ENCODE peak calls at places on chromosomes 12 and 14, in eight cellular contexts. H is endothelial cell of umbilical vein, A is HepG2, O is lower lobe of right lung, I is ovary, N is BJ, X is testis, G is left ventricle myocardium inferior. Z is an unnamed sample.

GRCh38 chr12:121132601-121133481 is at the start of gene P2RX7:
- DNase-seq in H (peak; percentile 77), A (no peak), O (peak; percentile 86), I (peak; percentile 80), N (peak; percentile 19), X (peak; percentile 94), G (peak; percentile 80), Z (peak; percentile 85)

GRCh38 chr12:53966070-53966384 is 6.9 kb upstream of the HOXC11 start:
- DNase-seq in H (no peak), A (no peak), O (no peak), I (no peak), N (no peak), X (no peak), G (no peak), Z (no peak)

GRCh38 chr14:64170190-64170589 is 124.0 kb downstream of the ESR2 start:
- DNase-seq in H (no peak), A (no peak), O (no peak), I (no peak), N (no peak), X (no peak), G (no peak), Z (no peak)

GRCh38 chr14:55514819-55515470 is 65.1 kb upstream of the KTN1 start:
- DNase-seq in H (peak; percentile 93), A (no peak), O (no peak), I (no peak), N (peak; percentile 19), X (no peak), G (no peak), Z (no peak)

GRCh38 chr14:99522457-99522891 is 41.3 kb downstream of the CCNK start:
- DNase-seq in H (peak; percentile 53), A (no peak), O (peak; percentile 44), I (peak; percentile 72), N (no peak), X (no peak), G (peak; percentile 34), Z (peak; percentile 63)

GRCh38 chr12:57771271-57771872 is 533 bp downstream of the METTL1 start:
- DNase-seq in H (no peak), A (peak; percentile 87), O (peak; percentile 90), I (peak; percentile 94), N (no peak), X (peak; percentile 95), G (peak; percentile 86), Z (peak; percentile 86)

GRCh38 chr14:26719514-26719913 is 121.7 kb upstream of the NOVA1 start:
- DNase-seq in H (no peak), A (peak; percentile 34), O (no peak), I (no peak), N (no peak), X (no peak), G (no peak), Z (no peak)

GRCh38 chr14:82621881-82622450 is 1088.3 kb upstream of the SEL1L start:
- DNase-seq in H (no peak), A (no peak), O (no peak), I (no peak), N (no peak), X (no peak), G (no peak), Z (no peak)

GRCh38 chr14:20400589-20400964 is 12.7 kb downstream of the TEP1 start:
- DNase-seq in H (no peak), A (no peak), O (no peak), I (no peak), N (no peak), X (no peak), G (no peak), Z (no peak)

GRCh38 chr14:94903338-94903737 is 133.4 kb upstream of the GSC start:
- DNase-seq in H (no peak), A (no peak), O (no peak), I (no peak), N (no peak), X (no peak), G (no peak), Z (no peak)

GRCh38 chr12:90028620-90029051 is 320.0 kb upstream of the ATP2B1 start:
- DNase-seq in H (peak; percentile 69), A (no peak), O (no peak), I (no peak), N (no peak), X (no peak), G (no peak), Z (no peak)

GRCh38 chr12:15532364-15532977 is 210.2 kb downstream of the PTPRO start:
- DNase-seq in H (peak; percentile 41), A (peak; percentile 55), O (no peak), I (no peak), N (no peak), X (no peak), G (no peak), Z (no peak)

GRCh38 chr14:27318769-27319280 is 721.0 kb upstream of the NOVA1 start:
- DNase-seq in H (no peak), A (no peak), O (no peak), I (no peak), N (no peak), X (no peak), G (no peak), Z (no peak)

GRCh38 chr14:76348898-76349297 is 27.0 kb upstream of the ESRRB start:
- DNase-seq in H (peak; percentile 95), A (no peak), O (no peak), I (no peak), N (peak; percentile 38), X (no peak), G (peak; percentile 25), Z (no peak)

GRCh38 chr12:124036117-124037109 is 63.4 kb downstream of the ZNF664 start:
- DNase-seq in H (peak; percentile 60), A (peak; percentile 15), O (no peak), I (peak; percentile 72), N (no peak), X (peak; percentile 61), G (no peak), Z (peak; percentile 44)

GRCh38 chr12:53053223-53054111 is 3.6 kb downstream of the TNS2 start:
- DNase-seq in H (peak; percentile 34), A (peak; percentile 77), O (no peak), I (peak; percentile 70), N (no peak), X (peak; percentile 61), G (peak; percentile 55), Z (peak; percentile 87)

GRCh38 chr14:91377700-91378652 is 39.6 kb downstream of the CCDC88C start:
- DNase-seq in H (peak; percentile 51), A (no peak), O (no peak), I (no peak), N (no peak), X (no peak), G (no peak), Z (peak; percentile 54)

GRCh38 chr14:54194501-54194900 is 202.3 kb upstream of the CDKN3 start:
- DNase-seq in H (peak; percentile 51), A (no peak), O (no peak), I (no peak), N (no peak), X (no peak), G (no peak), Z (no peak)

DNA sequence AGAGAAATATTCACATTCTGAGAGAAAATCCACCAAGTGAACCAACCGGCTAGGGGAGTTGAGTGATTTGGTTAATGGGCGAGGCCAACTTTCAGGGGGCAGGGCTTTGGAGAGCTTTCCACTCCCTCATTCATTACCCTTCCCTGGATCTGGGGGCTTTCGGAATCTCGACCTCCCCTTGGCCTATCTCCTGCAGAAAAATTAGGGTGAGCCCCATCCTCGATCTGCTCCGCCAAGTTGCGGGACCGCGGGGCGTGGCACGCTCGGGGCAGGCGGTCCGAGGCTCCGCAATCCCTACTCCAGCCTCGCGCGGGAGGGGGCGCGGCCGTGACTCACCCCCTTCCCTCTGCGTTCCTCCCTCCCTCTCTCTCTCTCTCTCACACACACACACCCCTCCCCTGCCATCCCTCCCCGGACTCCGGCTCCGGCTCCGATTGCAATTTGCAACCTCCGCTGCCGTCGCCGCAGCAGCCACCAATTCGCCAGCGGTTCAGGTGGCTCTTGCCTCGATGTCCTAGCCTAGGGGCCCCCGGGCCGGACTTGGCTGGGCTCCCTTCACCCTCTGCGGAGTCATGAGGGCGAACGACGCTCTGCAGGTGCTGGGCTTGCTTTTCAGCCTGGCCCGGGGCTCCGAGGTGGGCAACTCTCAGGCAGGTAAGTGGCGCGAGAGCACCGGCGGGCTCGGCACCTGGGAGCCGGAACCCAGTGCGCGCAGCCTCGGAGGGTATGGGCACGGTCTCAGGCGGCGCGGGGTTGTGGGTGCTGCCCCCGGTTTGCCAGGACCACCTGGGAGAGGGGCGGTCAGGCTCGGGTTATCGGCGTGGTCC is at the start of gene ERBB3:
- DNase-seq in H (peak; percentile 77), A (peak; percentile 82), O (peak; percentile 90), I (peak; percentile 77), N (peak; percentile 27), X (peak; percentile 29), G (peak; percentile 57), Z (peak; percentile 90)
- TF ChIP-seq CTCF in H (peak; percentile 12), A (peak; percentile 35), O (no peak), I (peak; percentile 13), N (peak; percentile 25), X (no peak), G (no peak), Z (peak; percentile 42)

DNA sequence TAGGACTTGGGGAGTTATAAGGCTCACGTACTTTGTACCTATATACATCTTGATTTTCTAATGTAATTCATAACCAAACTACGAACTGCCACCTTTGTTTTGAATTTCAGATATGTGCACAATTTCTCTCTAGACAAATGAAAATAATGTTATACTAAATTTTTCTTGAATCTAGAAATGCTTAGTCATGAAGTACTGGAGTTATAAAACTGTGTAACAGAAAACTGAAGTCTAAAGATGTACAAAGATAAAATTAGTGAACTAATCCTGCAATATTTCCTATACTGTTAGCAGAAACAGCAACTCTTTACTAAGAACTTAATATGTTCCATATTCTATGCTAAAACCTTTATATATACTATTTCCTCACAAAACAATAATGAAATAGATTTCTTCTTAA is 15.5 kb downstream of the SEC23A start:
- DNase-seq in H (no peak), A (no peak), O (no peak), I (no peak), N (no peak), X (no peak), G (no peak), Z (no peak)
- H3K36me3 ChIP-seq in H (peaks cover 33% of the 10 kb centered on the region), A (peaks cover 86% of the 10 kb centered on the region), O (peaks cover 97% of the 10 kb centered on the region), I (no peaks in the 10 kb centered on the region), N (peaks cover 15% of the 10 kb centered on the region), X (no peaks in the 10 kb centered on the region), G (peaks cover 93% of the 10 kb centered on the region), Z (no peaks in the 10 kb centered on the region)

DNA sequence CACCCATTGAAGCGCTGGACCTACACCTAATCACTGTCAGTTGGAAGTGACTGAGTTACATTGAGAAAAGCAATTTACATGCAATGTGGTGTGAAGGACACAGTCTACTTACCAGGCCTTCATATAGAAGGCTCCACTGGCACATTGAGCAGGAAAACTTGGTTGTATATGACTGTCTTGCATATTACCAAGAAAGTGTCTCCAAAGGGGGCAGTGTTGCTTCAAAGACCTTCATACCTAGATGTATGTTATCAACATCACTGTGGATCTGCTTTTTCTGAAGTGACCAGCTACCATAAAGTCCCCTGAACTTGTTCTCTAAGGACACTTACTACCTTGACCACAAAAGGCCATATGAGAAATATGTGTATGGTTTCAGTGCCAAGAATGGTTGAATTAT is 64.1 kb downstream of the NELL2 start:
- DNase-seq in H (no peak), A (no peak), O (no peak), I (no peak), N (no peak), X (no peak), G (no peak), Z (peak; percentile 83)
- TF ChIP-seq CTCF in H (no peak), A (peak; percentile 8), O (no peak), I (no peak), N (no peak), X (no peak), G (no peak), Z (no peak)

DNA sequence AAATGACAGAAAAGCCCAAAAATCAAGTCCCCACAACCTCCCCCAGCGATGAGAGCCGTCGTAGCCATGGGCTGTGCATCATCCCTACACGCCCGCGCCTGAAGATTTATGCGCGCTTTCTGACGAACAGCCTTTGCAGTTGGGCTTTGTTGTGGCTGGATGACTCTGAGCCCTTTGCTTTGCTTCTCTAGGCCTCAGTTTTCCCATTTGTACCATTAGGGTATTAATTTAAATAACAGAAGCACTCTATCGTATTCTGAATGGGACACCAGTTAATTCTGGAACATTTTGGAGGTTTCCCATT is 24.2 kb downstream of the SFSWAP start:
- DNase-seq in H (no peak), A (no peak), O (no peak), I (no peak), N (no peak), X (no peak), G (no peak), Z (no peak)
- H3K36me3 ChIP-seq in H (peaks cover 8% of the 10 kb centered on the region), A (peaks cover 65% of the 10 kb centered on the region), O (peaks cover 78% of the 10 kb centered on the region), I (no peaks in the 10 kb centered on the region), N (peaks cover 32% of the 10 kb centered on the region), X (no peaks in the 10 kb centered on the region), G (peaks cover 76% of the 10 kb centered on the region), Z (peaks cover 4% of the 10 kb centered on the region)

Z was measured in mucosa of descending colon.